ENCODE peak calls at places on chromosomes 16 and 17, in nine cellular contexts. F, H, N, V, T, R, J, A and U are unnamed samples.

GRCh38 chr17:69357701-69358100 is 30.8 kb upstream of the ABCA5 start:
- DNase-seq in J (no peak), T (no peak), N (no peak), V (no peak), F (peak), H (no peak), R (no peak), A (no peak), U (no peak)

GRCh38 chr17:78144736-78145641 is 1.2 kb upstream of the C17orf99 start:
- DNase-seq in H (no peak), V (no peak), A (no peak), J (peak), T (no peak), R (no peak), N (no peak), F (no peak), U (no peak)

GRCh38 chr16:56389554-56389953 is 35.8 kb downstream of the AMFR start:
- DNase-seq in H (no peak), A (peak), R (peak), F (no peak), T (no peak), J (no peak), N (no peak), V (no peak), U (peak)

GRCh38 chr17:29929544-29930398 is at the start of gene SSH2:
- DNase-seq in T (peak), V (peak), N (peak), A (peak), F (peak), R (peak), J (peak), H (peak), U (no peak)

GRCh38 chr17:64095144-64095882 is 34.6 kb downstream of the ERN1 start:
- DNase-seq in J (peak), V (no peak), H (no peak), R (no peak), N (no peak), A (no peak), T (no peak), F (no peak), U (no peak)

GRCh38 chr17:79837888-79838540 is 1.2 kb downstream of the CBX4 start:
- DNase-seq in F (no peak), A (peak), J (peak), T (peak), R (no peak), H (no peak), N (no peak), V (no peak), U (no peak)

GRCh38 chr17:4968166-4968915 is 724 bp upstream of the SPAG7 start:
- DNase-seq in N (peak), A (no peak), R (no peak), H (no peak), J (no peak), V (no peak), F (peak), T (peak), U (no peak)

GRCh38 chr16:86353185-86353584 is 157.1 kb upstream of the FOXF1 start:
- DNase-seq in H (no peak), V (no peak), F (no peak), A (peak), J (no peak), T (no peak), N (no peak), R (no peak), U (no peak)

GRCh38 chr16:57084257-57084770 is 8.1 kb upstream of the CPNE2 start:
- DNase-seq in A (peak), F (peak), J (peak), R (peak), N (peak), T (peak), V (peak), H (peak), U (no peak)

GRCh38 chr17:59668816-59669215 is 38.4 kb downstream of the PTRH2 start:
- DNase-seq in N (no peak), H (no peak), A (peak), T (no peak), V (no peak), F (no peak), R (peak), J (no peak), U (peak)

GRCh38 chr16:11056090-11056988 is 112.0 kb downstream of the CLEC16A start:
- DNase-seq in N (no peak), H (no peak), J (no peak), F (no peak), R (no peak), V (no peak), T (no peak), A (peak), U (no peak)

GRCh38 chr17:77649717-77650211 is 308.7 kb upstream of the TNRC6C start:
- DNase-seq in A (peak), R (peak), T (no peak), F (no peak), H (no peak), N (no peak), J (no peak), V (no peak), U (no peak)

GRCh38 chr16:84647830-84648594 is at the start of gene KLHL36:
- DNase-seq in A (peak), N (peak), J (peak), R (no peak), F (peak), V (peak), T (peak), H (peak), U (no peak)

GRCh38 chr17:41518789-41519449 is at the start of gene KRT15:
- DNase-seq in F (no peak), R (no peak), H (no peak), A (no peak), V (no peak), T (no peak), N (no peak), J (no peak), U (no peak)

GRCh38 chr16:11386054-11386680 is 40.9 kb downstream of the RMI2 start:
- DNase-seq in R (no peak), V (no peak), N (no peak), T (no peak), A (no peak), F (no peak), H (no peak), J (no peak), U (no peak)

GRCh38 chr16:77193377-77193776 is 2.4 kb downstream of the MON1B start:
- DNase-seq in T (no peak), V (no peak), A (no peak), H (no peak), J (no peak), R (no peak), N (no peak), F (no peak), U (no peak)

GRCh38 chr16:82603784-82604411 is 22.9 kb upstream of the CDH13 start:
- DNase-seq in T (no peak), N (peak), J (peak), V (peak), H (peak), R (no peak), F (peak), A (peak), U (peak)

GRCh38 chr17:68238894-68239293 is 8.9 kb upstream of the AMZ2 start:
- DNase-seq in H (no peak), R (no peak), T (no peak), J (no peak), V (no peak), N (no peak), F (no peak), A (no peak), U (no peak)

GRCh38 chr17:18224428-18225120 is 861 bp upstream of the LLGL1 start:
- DNase-seq in T (peak), F (peak), A (no peak), H (no peak), J (no peak), R (no peak), N (peak), V (peak), U (no peak)

GRCh38 chr16:88329726-88330700 is 52.7 kb upstream of the ZNF469 start:
- DNase-seq in A (peak), F (no peak), N (no peak), H (no peak), R (no peak), V (no peak), J (no peak), T (no peak), U (no peak)

GRCh38 chr16:78918805-78919204 is 681.7 kb downstream of the MAF start:
- DNase-seq in A (no peak), T (no peak), N (no peak), F (no peak), J (no peak), V (no peak), R (no peak), H (no peak), U (no peak)

GRCh38 chr17:3890893-3891219 is 2.0 kb downstream of the CAMKK1 start:
- DNase-seq in H (no peak), N (no peak), V (no peak), T (no peak), J (no peak), R (no peak), A (no peak), F (no peak), U (no peak)

GRCh38 chr17:28335959-28336871 is 654 bp downstream of the TNFAIP1 start:
- DNase-seq in R (peak), F (peak), A (peak), N (peak), H (peak), T (peak), J (peak), V (peak), U (peak)

GRCh38 chr16:48421741-48422140 is 36.5 kb upstream of the SIAH1 start:
- DNase-seq in N (no peak), V (no peak), T (no peak), H (no peak), R (no peak), J (no peak), F (no peak), A (no peak), U (no peak)

GRCh38 chr17:31112001-31112661 is 17.4 kb downstream of the NF1 start:
- DNase-seq in H (no peak), F (no peak), T (no peak), A (peak), V (no peak), J (no peak), N (no peak), R (no peak), U (no peak)

GRCh38 chr17:35087731-35088646 is 24.5 kb upstream of the RFFL start:
- DNase-seq in R (no peak), A (peak), V (peak), F (peak), N (peak), H (peak), J (peak), T (peak), U (no peak)

GRCh38 chr17:83175551-83176271 is 96.3 kb downstream of the METRNL start:
- DNase-seq in T (no peak), V (no peak), J (peak), N (no peak), R (no peak), A (no peak), F (no peak), H (no peak), U (no peak)

GRCh38 chr17:3867106-3867505 is 21.1 kb upstream of the NCBP3 start:
- DNase-seq in F (no peak), N (no peak), H (no peak), T (no peak), A (no peak), R (no peak), V (no peak), J (no peak), U (no peak)

GRCh38 chr16:21162661-21163151 is 4.2 kb downstream of the LDAF1 start:
- DNase-seq in H (peak), J (no peak), A (peak), N (no peak), V (peak), F (no peak), T (no peak), R (peak), U (no peak)

GRCh38 chr16:85240982-85241924 is 129.0 kb upstream of the CIBAR2 start:
- DNase-seq in A (no peak), R (no peak), T (no peak), V (no peak), F (no peak), H (no peak), N (no peak), J (no peak), U (no peak)

GRCh38 chr17:77489239-77489897 is 348.6 kb downstream of the SEC14L1 start:
- DNase-seq in V (peak), F (no peak), N (no peak), H (no peak), J (no peak), T (no peak), A (no peak), R (no peak), U (no peak)

GRCh38 chr16:54942353-54942943 is 11.8 kb downstream of the IRX5 start:
- DNase-seq in F (no peak), H (no peak), V (no peak), A (no peak), R (no peak), N (no peak), T (no peak), J (no peak), U (no peak)
- TF ChIP-seq CTCF in F (no peak), H (peak), V (no peak), A (no peak), R (no peak), N (no peak), T (peak), J (no peak), U (no peak)

GRCh38 chr17:56528636-56529170 is 64.8 kb upstream of the NOG start:
- DNase-seq in H (no peak), J (no peak), F (no peak), V (no peak), N (no peak), R (no peak), T (no peak), A (no peak), U (no peak)
- TF ChIP-seq CTCF in H (no peak), J (no peak), F (no peak), V (no peak), N (no peak), R (no peak), T (no peak), A (no peak), U (no peak)

DNA sequence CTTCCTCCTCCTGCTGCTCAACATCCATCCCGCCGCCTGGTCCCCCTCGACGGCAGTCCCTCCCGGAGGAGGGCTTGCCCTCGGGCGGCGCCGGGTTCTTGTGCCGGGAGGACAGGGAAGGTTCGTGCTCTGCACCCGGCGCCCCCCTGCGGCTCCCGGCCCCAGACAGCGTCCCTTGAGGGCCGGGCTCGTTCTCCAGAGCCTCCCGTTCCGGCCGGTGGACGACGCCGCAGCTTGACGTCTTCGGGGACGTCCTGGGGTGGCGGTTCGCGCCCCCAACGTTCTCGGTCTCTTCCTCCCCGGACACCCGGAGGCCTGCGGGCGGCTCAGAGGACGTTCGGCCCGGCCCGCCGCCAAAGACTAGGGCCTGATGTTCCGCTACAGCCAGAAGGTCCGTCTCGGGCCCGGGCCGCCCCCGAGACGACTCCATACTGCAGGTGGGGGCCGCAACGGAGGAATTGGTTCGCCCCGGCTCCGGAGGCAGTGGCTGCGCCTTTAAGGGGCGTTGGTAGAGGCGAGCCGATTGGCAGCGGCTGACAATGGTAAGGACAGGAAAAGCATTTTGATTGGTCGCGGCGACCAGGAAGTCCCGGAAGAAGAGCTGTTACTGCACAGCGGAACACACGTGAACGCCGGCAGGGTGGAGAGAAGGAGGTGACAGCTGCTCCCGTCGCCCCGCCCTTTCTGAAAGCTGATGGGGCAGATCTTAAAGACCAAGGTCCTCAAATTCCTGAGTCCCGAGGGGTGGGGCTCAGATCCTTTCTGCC is at the start of gene BORCS6:
- DNase-seq in H (peak), J (peak), F (peak), V (peak), A (peak), T (peak), R (peak), N (peak), U (peak)
- TF ChIP-seq CTCF in H (no peak), J (no peak), F (no peak), V (peak), A (no peak), T (peak), R (no peak), N (no peak), U (no peak)

GRCh38 chr16:80883159-80883642 is 78.8 kb upstream of the CDYL2 start:
- DNase-seq in N (no peak), J (peak), R (no peak), A (no peak), F (no peak), H (no peak), T (no peak), V (no peak), U (no peak)
- TF ChIP-seq CTCF in N (no peak), J (no peak), R (no peak), A (no peak), F (no peak), H (no peak), T (no peak), V (no peak), U (no peak)

DNA sequence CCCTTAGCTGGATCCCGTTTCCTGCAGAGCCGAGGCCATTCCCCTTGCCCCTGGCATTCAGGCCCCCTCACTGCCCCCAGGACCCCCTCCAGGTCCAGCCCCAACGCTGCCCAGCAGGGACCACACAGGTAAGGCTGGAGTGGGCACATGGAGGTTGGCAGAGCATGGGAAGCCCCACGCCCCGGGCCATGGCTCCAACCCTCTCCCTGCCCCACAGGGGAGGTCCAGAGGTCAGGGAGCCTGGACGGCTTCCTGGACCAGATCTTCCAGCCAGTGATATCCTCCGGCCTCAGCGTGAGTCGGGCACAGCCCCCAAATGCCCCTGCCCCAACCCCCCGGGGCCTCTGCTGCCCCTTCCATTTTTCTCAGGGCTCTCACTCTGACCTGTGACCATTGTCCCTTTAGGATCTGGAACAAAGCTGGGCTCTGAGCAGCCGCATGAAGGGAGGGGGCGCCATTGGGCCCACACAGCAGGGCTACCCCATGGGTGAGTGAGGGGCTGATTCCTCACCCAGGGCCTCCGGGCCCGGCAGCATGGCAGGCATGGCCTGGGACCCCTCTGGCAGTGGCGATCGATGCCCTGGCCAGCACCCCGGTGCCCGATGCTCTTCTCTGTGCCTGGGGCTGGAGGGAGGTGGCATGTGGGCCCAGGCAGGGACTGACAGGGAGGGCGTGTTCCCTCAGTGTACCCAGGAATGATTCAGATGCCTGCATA is 18.5 kb upstream of the SMIM5 start:
- DNase-seq in T (no peak), F (no peak), R (no peak), H (no peak), A (no peak), V (no peak), N (no peak), J (no peak), U (no peak)
- TF ChIP-seq CTCF in T (no peak), F (no peak), R (no peak), H (no peak), A (no peak), V (no peak), N (no peak), J (no peak), U (no peak)

DNA sequence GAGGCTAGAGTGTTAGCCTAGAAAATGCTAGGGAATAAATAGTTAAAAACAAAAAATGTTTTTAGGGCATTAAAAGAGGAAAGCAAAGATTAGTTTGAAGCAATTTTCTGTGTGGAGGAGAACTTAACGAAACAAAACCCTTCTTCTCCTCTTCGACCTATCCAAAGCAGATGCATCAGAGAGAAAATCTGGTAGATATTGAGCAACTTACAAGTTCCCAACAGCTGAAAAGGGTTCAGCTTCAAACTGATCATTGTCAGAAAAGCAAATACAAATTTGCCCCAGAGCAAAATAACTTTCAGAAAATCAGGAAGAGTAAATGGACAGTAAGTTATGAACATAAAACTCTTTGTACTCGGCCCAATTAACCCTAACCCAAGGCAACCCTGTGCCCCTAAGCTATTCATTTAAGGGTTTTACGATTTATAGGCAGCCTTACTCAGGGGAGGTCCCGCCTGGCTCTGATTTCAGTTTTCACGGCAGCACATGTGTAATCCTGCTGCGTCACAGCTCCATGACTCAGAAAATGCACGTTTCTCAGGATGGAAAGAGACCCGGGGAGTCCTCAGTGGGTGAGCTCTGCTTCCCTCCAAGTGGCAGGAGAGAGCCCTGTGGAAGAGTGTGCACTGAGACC is 405.7 kb upstream of the SALL1 start:
- DNase-seq in N (no peak), F (no peak), R (peak), T (no peak), A (peak), V (no peak), H (no peak), J (no peak), U (peak)
- TF ChIP-seq CTCF in N (no peak), F (no peak), R (peak), T (no peak), A (peak), V (no peak), H (no peak), J (no peak), U (no peak)

DNA sequence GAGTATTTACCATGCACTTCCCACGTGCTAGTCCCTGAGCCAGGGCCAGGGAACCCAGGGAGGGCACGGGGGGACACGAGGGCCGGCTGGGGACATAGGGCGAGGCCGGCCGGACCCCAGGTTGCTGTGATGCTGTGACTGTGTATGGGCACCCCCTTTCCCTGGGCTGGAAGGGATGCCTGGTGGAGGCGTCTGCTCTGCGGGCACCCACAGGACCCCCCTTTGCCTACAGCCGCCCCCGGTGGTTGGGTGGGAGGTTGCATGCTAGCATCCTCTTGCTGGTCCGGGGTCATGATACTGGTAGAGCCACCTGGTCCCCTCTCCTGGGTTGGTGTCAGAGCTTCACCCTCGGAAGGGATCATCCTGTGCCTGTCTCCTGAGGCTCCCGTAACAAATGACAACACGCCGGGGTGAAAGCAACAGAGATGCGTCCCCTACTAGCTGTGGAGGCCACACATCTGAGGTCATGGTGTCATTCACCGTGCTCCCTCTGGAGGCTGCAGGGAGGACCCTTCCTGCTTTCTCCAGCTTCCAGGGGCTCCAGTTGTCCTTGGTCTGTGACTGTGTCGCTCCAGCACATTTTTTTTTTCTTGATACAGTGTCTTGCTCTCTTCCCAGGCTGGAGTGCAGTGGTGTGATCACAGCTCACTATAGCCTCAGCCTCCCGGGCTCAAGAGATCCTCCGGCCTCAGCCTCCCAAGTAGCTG is 3.1 kb upstream of the CIAO3 start:
- DNase-seq in A (no peak), R (no peak), T (peak), F (no peak), J (no peak), V (no peak), H (no peak), N (no peak), U (no peak)
- TF ChIP-seq CTCF in A (no peak), R (no peak), T (peak), F (peak), J (no peak), V (no peak), H (no peak), N (peak), U (no peak)